ENCODE peak calls at places on chromosomes 1 and 21, in seven cellular contexts. One of them, this sample, is unnamed.

GRCh38 chr1:39575191-39576015 is 1.2 kb downstream of the PABPC4 start:
- DNase-seq in pancreas: peak; percentile 62
- DNase-seq in tibial artery: peak; percentile 87
- DNase-seq in endothelial cell of umbilical vein: peak; percentile 49
- DNase-seq in dorsolateral prefrontal cortex: peak; percentile 53
- DNase-seq in psoas muscle: peak; percentile 68
- DNase-seq in cardiac muscle cell: peak; percentile 81
- DNase-seq in this sample: peak; percentile 86

GRCh38 chr1:39737546-39738169 is 1.0 kb upstream of the PPIE start:
- DNase-seq in pancreas: no peak
- DNase-seq in tibial artery: no peak
- DNase-seq in endothelial cell of umbilical vein: no peak
- DNase-seq in dorsolateral prefrontal cortex: no peak
- DNase-seq in psoas muscle: no peak
- DNase-seq in cardiac muscle cell: peak; percentile 75
- DNase-seq in this sample: no peak

GRCh38 chr1:54547601-54548388 is at the start of gene ACOT11:
- DNase-seq in pancreas: peak; percentile 72
- DNase-seq in tibial artery: peak; percentile 97
- DNase-seq in endothelial cell of umbilical vein: no peak
- DNase-seq in dorsolateral prefrontal cortex: peak; percentile 85
- DNase-seq in psoas muscle: peak; percentile 88
- DNase-seq in cardiac muscle cell: peak; percentile 87
- DNase-seq in this sample: peak; percentile 96

GRCh38 chr1:68201546-68202238 is 30.6 kb downstream of the WLS start:
- DNase-seq in pancreas: no peak
- DNase-seq in tibial artery: no peak
- DNase-seq in endothelial cell of umbilical vein: no peak
- DNase-seq in dorsolateral prefrontal cortex: no peak
- DNase-seq in psoas muscle: no peak
- DNase-seq in cardiac muscle cell: no peak
- DNase-seq in this sample: no peak

GRCh38 chr1:84116558-84116957 is 27.5 kb upstream of the PRKACB start:
- DNase-seq in pancreas: no peak
- DNase-seq in tibial artery: no peak
- DNase-seq in endothelial cell of umbilical vein: no peak
- DNase-seq in dorsolateral prefrontal cortex: no peak
- DNase-seq in psoas muscle: no peak
- DNase-seq in cardiac muscle cell: no peak
- DNase-seq in this sample: no peak

GRCh38 chr1:46547481-46548383 is 3.7 kb downstream of the KNCN start:
- DNase-seq in pancreas: no peak
- DNase-seq in tibial artery: no peak
- DNase-seq in endothelial cell of umbilical vein: peak; percentile 48
- DNase-seq in dorsolateral prefrontal cortex: no peak
- DNase-seq in psoas muscle: no peak
- DNase-seq in cardiac muscle cell: peak; percentile 70
- DNase-seq in this sample: no peak

GRCh38 chr1:93692451-93692861 is 10.8 kb upstream of the BCAR3 start:
- DNase-seq in pancreas: no peak
- DNase-seq in tibial artery: no peak
- DNase-seq in endothelial cell of umbilical vein: no peak
- DNase-seq in dorsolateral prefrontal cortex: no peak
- DNase-seq in psoas muscle: no peak
- DNase-seq in cardiac muscle cell: no peak
- DNase-seq in this sample: no peak

GRCh38 chr21:45286671-45287437 is 841 bp downstream of the POFUT2 start:
- DNase-seq in pancreas: no peak
- DNase-seq in tibial artery: peak; percentile 66
- DNase-seq in endothelial cell of umbilical vein: peak; percentile 20
- DNase-seq in dorsolateral prefrontal cortex: peak; percentile 52
- DNase-seq in psoas muscle: peak; percentile 38
- DNase-seq in cardiac muscle cell: no peak
- DNase-seq in this sample: peak; percentile 60

GRCh38 chr1:66493731-66494130 is 40.2 kb upstream of the SGIP1 start:
- DNase-seq in pancreas: no peak
- DNase-seq in tibial artery: no peak
- DNase-seq in endothelial cell of umbilical vein: no peak
- DNase-seq in dorsolateral prefrontal cortex: no peak
- DNase-seq in psoas muscle: no peak
- DNase-seq in cardiac muscle cell: no peak
- DNase-seq in this sample: no peak

DNA sequence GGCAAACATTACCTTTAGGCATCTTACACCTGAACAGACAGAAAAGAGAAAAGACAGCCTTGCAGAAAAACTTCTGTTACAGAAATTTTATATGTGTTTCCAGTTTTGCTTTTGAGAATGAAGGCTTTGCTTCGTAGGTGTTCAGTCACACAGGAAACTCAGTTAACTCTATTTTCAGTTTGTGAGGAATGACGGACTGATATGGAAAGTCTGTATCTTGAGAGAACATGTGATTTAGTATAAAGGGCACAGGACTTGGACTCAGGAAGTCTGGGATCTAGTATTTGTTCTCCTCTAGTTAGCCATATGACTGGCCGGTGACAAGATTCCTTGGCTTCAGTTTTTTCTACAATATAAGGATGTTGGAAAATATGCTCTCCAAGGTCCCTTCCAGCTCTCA is 149.1 kb downstream of the OLFM3 start:
- DNase-seq in pancreas: no peak
- DNase-seq in tibial artery: no peak
- DNase-seq in endothelial cell of umbilical vein: no peak
- DNase-seq in dorsolateral prefrontal cortex: no peak
- DNase-seq in psoas muscle: no peak
- DNase-seq in cardiac muscle cell: no peak
- DNase-seq in this sample: no peak
- H3K4me3 ChIP-seq in pancreas: no peak overlapping the region
- H3K4me3 ChIP-seq in tibial artery: no peak overlapping the region
- H3K4me3 ChIP-seq in endothelial cell of umbilical vein: no peak overlapping the region
- H3K4me3 ChIP-seq in dorsolateral prefrontal cortex: no peak overlapping the region
- H3K4me3 ChIP-seq in psoas muscle: no peak overlapping the region
- H3K4me3 ChIP-seq in cardiac muscle cell: no peak overlapping the region
- H3K4me3 ChIP-seq in this sample: no peak overlapping the region

DNA sequence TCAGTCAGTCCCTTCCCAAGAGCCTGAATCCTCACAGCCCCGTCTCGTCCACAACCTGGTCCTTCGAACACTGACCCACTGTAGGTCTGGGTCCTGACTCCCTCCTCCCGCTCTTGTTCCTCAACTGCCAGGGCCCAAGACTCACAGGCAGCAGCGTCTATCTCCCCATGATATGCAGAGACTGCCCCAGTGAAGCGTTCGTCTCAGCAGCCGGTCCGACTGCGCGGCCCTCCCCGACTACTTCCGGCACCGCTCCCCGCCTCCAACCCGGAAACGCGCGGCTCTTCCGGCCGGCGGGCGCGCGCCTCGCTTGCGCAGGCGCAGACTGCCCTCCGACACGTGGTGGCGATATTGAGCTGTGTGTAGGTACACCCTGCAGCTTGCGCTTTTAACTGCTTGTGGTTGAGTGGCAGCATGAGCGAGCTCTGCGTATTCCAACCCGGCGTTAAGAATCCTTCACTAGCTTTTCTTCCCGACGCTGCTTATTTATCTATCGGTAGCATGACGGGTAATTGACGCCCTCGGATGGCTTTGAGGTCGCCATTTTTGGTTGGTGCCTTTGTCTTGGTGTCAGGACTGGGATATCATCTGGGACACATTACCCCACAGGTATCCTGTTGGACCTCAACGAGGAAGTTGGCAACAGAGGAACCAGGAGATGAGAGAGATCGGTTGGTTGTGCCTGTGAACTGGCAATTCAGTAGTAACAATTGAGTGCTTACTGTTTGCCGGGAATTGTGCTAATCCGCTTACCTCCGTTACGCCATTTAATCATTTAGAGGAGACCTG is at the start of gene TAF12:
- DNase-seq in pancreas: peak; percentile 93
- DNase-seq in tibial artery: peak; percentile 95
- DNase-seq in endothelial cell of umbilical vein: peak; percentile 98
- DNase-seq in dorsolateral prefrontal cortex: peak; percentile 86
- DNase-seq in psoas muscle: peak; percentile 89
- DNase-seq in cardiac muscle cell: peak; percentile 97
- DNase-seq in this sample: peak; percentile 94
- TF ChIP-seq CTCF in pancreas: no peak
- TF ChIP-seq CTCF in tibial artery: peak; percentile 41
- TF ChIP-seq CTCF in endothelial cell of umbilical vein: peak; percentile 48
- TF ChIP-seq CTCF in dorsolateral prefrontal cortex: peak; percentile 53
- TF ChIP-seq CTCF in psoas muscle: peak; percentile 22
- TF ChIP-seq CTCF in cardiac muscle cell: peak; percentile 44
- TF ChIP-seq CTCF in this sample: peak; percentile 24

DNA sequence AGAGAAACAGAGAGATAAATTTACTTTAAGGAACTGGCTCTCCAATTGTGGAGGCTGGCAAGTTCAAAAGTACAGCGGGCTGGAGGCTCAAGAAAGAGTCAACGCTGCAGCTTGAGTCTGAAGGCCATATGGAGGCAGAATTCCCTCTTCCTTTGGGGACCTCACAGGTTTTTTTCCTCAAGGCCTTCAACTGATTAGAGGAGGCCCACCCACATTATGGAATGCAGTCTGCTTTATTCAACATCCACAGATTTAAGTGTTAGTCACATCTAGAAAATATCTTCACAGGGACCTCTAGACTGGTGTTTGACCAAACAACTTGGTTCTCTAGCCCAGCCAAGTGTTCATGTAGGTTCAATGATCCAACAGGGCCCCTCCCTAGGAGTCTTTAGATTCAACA is 117.8 kb downstream of the SLC35F3 start:
- DNase-seq in pancreas: no peak
- DNase-seq in tibial artery: no peak
- DNase-seq in endothelial cell of umbilical vein: no peak
- DNase-seq in dorsolateral prefrontal cortex: no peak
- DNase-seq in psoas muscle: no peak
- DNase-seq in cardiac muscle cell: no peak
- DNase-seq in this sample: no peak
- H3K27me3 ChIP-seq in pancreas: no peaks in the 10 kb centered on the region
- H3K27me3 ChIP-seq in tibial artery: no peaks in the 10 kb centered on the region
- H3K27me3 ChIP-seq in endothelial cell of umbilical vein: no peaks in the 10 kb centered on the region
- H3K27me3 ChIP-seq in dorsolateral prefrontal cortex: no peaks in the 10 kb centered on the region
- H3K27me3 ChIP-seq in psoas muscle: no peaks in the 10 kb centered on the region
- H3K27me3 ChIP-seq in cardiac muscle cell: no peaks in the 10 kb centered on the region
- H3K27me3 ChIP-seq in this sample: no peaks in the 10 kb centered on the region

DNA sequence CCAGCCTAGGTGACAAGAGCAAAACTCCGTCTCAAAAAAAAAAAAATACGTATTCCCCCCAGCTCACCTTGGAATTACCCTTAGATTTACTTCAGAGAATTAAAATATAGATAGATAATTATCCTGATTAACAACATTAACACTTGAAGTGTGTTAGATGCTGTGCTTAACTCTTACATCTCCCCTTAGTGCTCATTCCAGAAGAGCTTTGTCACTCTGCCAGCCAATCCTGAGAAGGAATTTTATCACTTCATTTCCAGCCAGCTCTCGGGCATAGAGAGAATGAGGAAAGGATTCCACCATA is 1.6 kb upstream of the SHC1 start:
- DNase-seq in pancreas: no peak
- DNase-seq in tibial artery: no peak
- DNase-seq in endothelial cell of umbilical vein: no peak
- DNase-seq in dorsolateral prefrontal cortex: no peak
- DNase-seq in psoas muscle: no peak
- DNase-seq in cardiac muscle cell: no peak
- DNase-seq in this sample: no peak
- H3K4me3 ChIP-seq in pancreas: peak overlapping the region; percentile 52
- H3K4me3 ChIP-seq in tibial artery: peak overlapping the region; percentile 76
- H3K4me3 ChIP-seq in endothelial cell of umbilical vein: peak overlapping the region; percentile 5
- H3K4me3 ChIP-seq in dorsolateral prefrontal cortex: peak overlapping the region; percentile 92
- H3K4me3 ChIP-seq in psoas muscle: peak overlapping the region; percentile 84
- H3K4me3 ChIP-seq in cardiac muscle cell: no peak overlapping the region
- H3K4me3 ChIP-seq in this sample: peak overlapping the region; percentile 76

GRCh38 chr1:172339840-172340239 is 80.6 kb upstream of the C1orf105 start:
- DNase-seq in pancreas: no peak
- DNase-seq in tibial artery: no peak
- DNase-seq in endothelial cell of umbilical vein: no peak
- DNase-seq in dorsolateral prefrontal cortex: no peak
- DNase-seq in psoas muscle: no peak
- DNase-seq in cardiac muscle cell: no peak
- DNase-seq in this sample: no peak

GRCh38 chr1:172342584-172343245 is 77.8 kb upstream of the C1orf105 start:
- DNase-seq in pancreas: no peak
- DNase-seq in tibial artery: no peak
- DNase-seq in endothelial cell of umbilical vein: peak; percentile 68
- DNase-seq in dorsolateral prefrontal cortex: no peak
- DNase-seq in psoas muscle: no peak
- DNase-seq in cardiac muscle cell: no peak
- DNase-seq in this sample: no peak

GRCh38 chr1:172343246-172344099 is 77.0 kb upstream of the C1orf105 start:
- DNase-seq in pancreas: no peak
- DNase-seq in tibial artery: no peak
- DNase-seq in endothelial cell of umbilical vein: peak; percentile 86
- DNase-seq in dorsolateral prefrontal cortex: no peak
- DNase-seq in psoas muscle: no peak
- DNase-seq in cardiac muscle cell: peak; percentile 84
- DNase-seq in this sample: no peak

GRCh38 chr1:172340520-172340919 is 80.0 kb upstream of the C1orf105 start:
- DNase-seq in pancreas: no peak
- DNase-seq in tibial artery: no peak
- DNase-seq in endothelial cell of umbilical vein: no peak
- DNase-seq in dorsolateral prefrontal cortex: no peak
- DNase-seq in psoas muscle: no peak
- DNase-seq in cardiac muscle cell: no peak
- DNase-seq in this sample: no peak

DNA sequence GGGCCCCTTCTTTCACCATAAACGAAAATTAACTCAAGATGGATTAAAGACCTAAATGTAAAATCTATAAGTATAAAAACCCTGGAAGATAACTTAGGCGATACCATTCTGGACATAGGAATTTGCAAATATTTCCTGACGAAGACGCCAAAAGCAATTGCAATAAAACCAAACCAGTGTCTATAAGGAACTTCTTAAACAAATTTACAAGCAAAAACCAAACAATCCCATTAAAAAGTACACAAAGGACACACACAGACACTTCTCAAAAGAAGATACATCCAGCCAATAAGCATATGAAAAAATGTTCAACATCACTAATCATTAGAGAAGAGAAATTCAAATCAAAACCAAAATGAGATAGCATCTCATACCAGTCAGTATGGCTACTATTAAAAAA is 78.8 kb upstream of the C1orf105 start:
- DNase-seq in pancreas: no peak
- DNase-seq in tibial artery: no peak
- DNase-seq in endothelial cell of umbilical vein: no peak
- DNase-seq in dorsolateral prefrontal cortex: no peak
- DNase-seq in psoas muscle: no peak
- DNase-seq in cardiac muscle cell: no peak
- DNase-seq in this sample: no peak
- TF ChIP-seq CTCF in pancreas: no peak
- TF ChIP-seq CTCF in tibial artery: no peak
- TF ChIP-seq CTCF in endothelial cell of umbilical vein: no peak
- TF ChIP-seq CTCF in dorsolateral prefrontal cortex: no peak
- TF ChIP-seq CTCF in psoas muscle: no peak
- TF ChIP-seq CTCF in cardiac muscle cell: no peak
- TF ChIP-seq CTCF in this sample: no peak

DNA sequence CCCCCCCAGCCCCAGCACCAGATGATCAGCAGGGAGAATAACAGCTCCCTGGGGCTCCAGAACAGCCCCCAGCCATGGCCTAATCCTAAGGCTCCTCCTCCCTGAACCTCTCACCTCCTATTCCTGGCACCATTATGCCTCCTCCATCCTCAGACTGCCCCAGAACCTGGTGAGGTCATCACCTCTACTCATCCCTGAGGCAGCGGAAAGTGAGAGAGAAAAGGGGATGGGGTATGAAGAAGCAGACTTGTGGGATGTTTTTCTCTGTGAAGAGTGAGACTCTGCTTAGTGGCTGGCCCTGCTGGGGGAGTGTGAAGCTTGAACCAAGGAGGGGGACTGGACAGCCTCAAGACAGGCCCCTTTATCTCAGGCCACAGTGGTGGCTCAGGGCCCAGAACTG is 2.1 kb upstream of the PPM1J start:
- DNase-seq in pancreas: no peak
- DNase-seq in tibial artery: no peak
- DNase-seq in endothelial cell of umbilical vein: no peak
- DNase-seq in dorsolateral prefrontal cortex: no peak
- DNase-seq in psoas muscle: no peak
- DNase-seq in cardiac muscle cell: no peak
- DNase-seq in this sample: no peak
- H3K27me3 ChIP-seq in pancreas: no peaks in the 10 kb centered on the region
- H3K27me3 ChIP-seq in tibial artery: no peaks in the 10 kb centered on the region
- H3K27me3 ChIP-seq in endothelial cell of umbilical vein: no peaks in the 10 kb centered on the region
- H3K27me3 ChIP-seq in dorsolateral prefrontal cortex: no peaks in the 10 kb centered on the region
- H3K27me3 ChIP-seq in psoas muscle: no peaks in the 10 kb centered on the region
- H3K27me3 ChIP-seq in cardiac muscle cell: peaks cover 11% of the 10 kb centered on the region
- H3K27me3 ChIP-seq in this sample: no peaks in the 10 kb centered on the region

This sample was measured in heart left ventricle.